ENCODE peak calls at places on chromosomes 6 and 20, in nine cellular contexts. D is cardiac muscle cell, R is stomach, T is fibroblast of pulmonary artery, Z is body of pancreas, C is AG04449, L is GM23338, U is AG10803, B is AG04450. Q is an unnamed sample.
A peak's percentile ranks its signal among the peaks of the same experiment; 100 is the strongest.

GRCh38 chr6:35728663-35729348 is 8.0 kb upstream of the ARMC12 start:
- DNase-seq in D (no peak), R (peak; percentile 41), T (no peak), Z (peak; percentile 53), C (no peak), L (peak; percentile 42), U (no peak), B (no peak), Q (no peak)

GRCh38 chr6:20319520-20320357 is 81.9 kb upstream of the E2F3 start:
- DNase-seq in D (no peak), R (peak; percentile 40), T (no peak), Z (peak; percentile 47), C (no peak), L (no peak), U (no peak), B (no peak), Q (no peak)

GRCh38 chr6:41527721-41528408 is 18.3 kb upstream of the FOXP4 start:
- DNase-seq in D (no peak), R (peak; percentile 65), T (peak; percentile 38), Z (no peak), C (no peak), L (peak; percentile 41), U (peak; percentile 28), B (no peak), Q (peak; percentile 70)

GRCh38 chr6:41712651-41713103 is 22.7 kb downstream of the TFEB start:
- DNase-seq in D (no peak), R (peak; percentile 92), T (peak; percentile 37), Z (peak; percentile 86), C (no peak), L (no peak), U (peak; percentile 44), B (no peak), Q (no peak)

GRCh38 chr6:7723041-7723447 is 2.9 kb upstream of the BMP6 start:
- DNase-seq in D (peak; percentile 85), R (peak; percentile 81), T (peak; percentile 91), Z (peak; percentile 83), C (peak; percentile 23), L (peak; percentile 92), U (peak; percentile 91), B (peak; percentile 65), Q (peak; percentile 93)

GRCh38 chr6:41779793-41780622 is at the start of gene FRS3:
- DNase-seq in D (peak; percentile 97), R (peak; percentile 99), T (peak; percentile 97), Z (peak; percentile 98), C (peak; percentile 31), L (peak; percentile 97), U (peak; percentile 92), B (peak; percentile 87), Q (peak; percentile 95)

GRCh38 chr6:33425668-33426577 is 6.1 kb downstream of the SYNGAP1 start:
- DNase-seq in D (peak; percentile 87), R (peak; percentile 81), T (peak; percentile 83), Z (peak; percentile 87), C (no peak), L (peak; percentile 91), U (peak; percentile 74), B (peak; percentile 43), Q (peak; percentile 83)

GRCh38 chr20:4153661-4154238 is 138.4 kb upstream of the RNF24 start:
- DNase-seq in D (no peak), R (no peak), T (no peak), Z (peak; percentile 58), C (no peak), L (no peak), U (no peak), B (no peak), Q (no peak)

GRCh38 chr6:10424005-10424404 is 9.1 kb upstream of the TFAP2A start:
- DNase-seq in D (no peak), R (no peak), T (no peak), Z (no peak), C (no peak), L (peak; percentile 68), U (no peak), B (no peak), Q (no peak)

GRCh38 chr6:45946352-45946751 is 69.3 kb downstream of the CLIC5 start:
- DNase-seq in D (peak; percentile 53), R (no peak), T (peak; percentile 74), Z (peak; percentile 32), C (no peak), L (peak; percentile 59), U (peak; percentile 92), B (peak; percentile 59), Q (peak; percentile 83)

GRCh38 chr20:51156796-51157119 is 133.9 kb upstream of the KCNG1 start:
- DNase-seq in D (no peak), R (no peak), T (no peak), Z (no peak), C (no peak), L (no peak), U (peak; percentile 5), B (no peak), Q (peak; percentile 36)

GRCh38 chr6:25442898-25443297 is 163.7 kb downstream of the CARMIL1 start:
- DNase-seq in D (no peak), R (no peak), T (no peak), Z (no peak), C (no peak), L (no peak), U (no peak), B (no peak), Q (peak; percentile 11)

GRCh38 chr20:50335105-50335504 is 144.5 kb downstream of the CEBPB start:
- DNase-seq in D (peak; percentile 65), R (no peak), T (no peak), Z (peak; percentile 52), C (no peak), L (peak; percentile 89), U (peak; percentile 39), B (no peak), Q (peak; percentile 64)

GRCh38 chr6:3305216-3305565 is 46.4 kb downstream of the PSMG4 start:
- DNase-seq in D (no peak), R (no peak), T (no peak), Z (no peak), C (no peak), L (no peak), U (no peak), B (no peak), Q (no peak)

GRCh38 chr20:3592931-3593330 is 70.3 kb downstream of the GFRA4 start:
- DNase-seq in D (no peak), R (no peak), T (no peak), Z (no peak), C (no peak), L (no peak), U (no peak), B (no peak), Q (no peak)

GRCh38 chr20:23928788-23929187 is 49.2 kb upstream of the CST5 start:
- DNase-seq in D (no peak), R (no peak), T (no peak), Z (no peak), C (no peak), L (peak; percentile 13), U (no peak), B (no peak), Q (no peak)

GRCh38 chr6:38435330-38435729 is 204.4 kb downstream of the BTBD9 start:
- DNase-seq in D (no peak), R (no peak), T (no peak), Z (no peak), C (no peak), L (no peak), U (no peak), B (no peak), Q (no peak)

GRCh38 chr6:38436726-38437465 is 202.8 kb downstream of the BTBD9 start:
- DNase-seq in D (no peak), R (no peak), T (peak; percentile 65), Z (no peak), C (no peak), L (no peak), U (peak; percentile 29), B (no peak), Q (peak; percentile 63)

GRCh38 chr6:38432079-38432478 is 207.7 kb downstream of the BTBD9 start:
- DNase-seq in D (no peak), R (no peak), T (no peak), Z (no peak), C (no peak), L (no peak), U (no peak), B (no peak), Q (no peak)

GRCh38 chr6:38434051-38434450 is 205.7 kb downstream of the BTBD9 start:
- DNase-seq in D (no peak), R (no peak), T (no peak), Z (no peak), C (no peak), L (no peak), U (no peak), B (no peak), Q (no peak)

GRCh38 chr6:38432479-38432878 is 207.2 kb downstream of the BTBD9 start:
- DNase-seq in D (no peak), R (no peak), T (peak; percentile 6), Z (no peak), C (no peak), L (no peak), U (no peak), B (no peak), Q (peak; percentile 50)
- TF ChIP-seq CTCF in D (no peak), R (no peak), T (no peak), Z (no peak), C (no peak), L (no peak), U (no peak), B (no peak), Q (no peak)

GRCh38 chr6:113879186-113880096 is 22.3 kb downstream of the MARCKS start:
- DNase-seq in D (peak; percentile 70), R (peak; percentile 54), T (peak; percentile 85), Z (peak; percentile 78), C (no peak), L (peak; percentile 80), U (peak; percentile 80), B (no peak), Q (peak; percentile 91)
- H3K4me3 ChIP-seq in D (no peak overlapping the region), R (no peak overlapping the region), T (no peak overlapping the region), Z (no peak overlapping the region), C (no peak overlapping the region), L (no peak overlapping the region), U (no peak overlapping the region), B (no peak overlapping the region), Q (no peak overlapping the region)

GRCh38 chr6:48736486-48737206 is 625.6 kb upstream of the PTCHD4 start:
- DNase-seq in D (no peak), R (no peak), T (peak; percentile 24), Z (no peak), C (peak; percentile 70), L (no peak), U (peak; percentile 77), B (peak; percentile 55), Q (peak; percentile 78)
- TF ChIP-seq CTCF in D (no peak), R (no peak), T (no peak), Z (no peak), C (no peak), L (no peak), U (no peak), B (peak; percentile 27), Q (no peak)

GRCh38 chr6:133067960-133068359 is 173.2 kb upstream of the EYA4 start:
- DNase-seq in D (no peak), R (no peak), T (no peak), Z (no peak), C (no peak), L (no peak), U (no peak), B (no peak), Q (no peak)

GRCh38 chr6:133057352-133057751 is 183.8 kb upstream of the EYA4 start:
- DNase-seq in D (no peak), R (no peak), T (no peak), Z (no peak), C (no peak), L (no peak), U (no peak), B (no peak), Q (no peak)

GRCh38 chr6:133062702-133063319 is 178.3 kb upstream of the EYA4 start:
- DNase-seq in D (no peak), R (no peak), T (peak; percentile 4), Z (no peak), C (no peak), L (no peak), U (no peak), B (no peak), Q (peak; percentile 7)

GRCh38 chr6:133062077-133062476 is 179.1 kb upstream of the EYA4 start:
- DNase-seq in D (no peak), R (no peak), T (peak; percentile 87), Z (no peak), C (no peak), L (no peak), U (peak; percentile 16), B (peak; percentile 93), Q (peak; percentile 76)
- H3K4me3 ChIP-seq in D (no peak overlapping the region), R (no peak overlapping the region), T (no peak overlapping the region), Z (no peak overlapping the region), C (no peak overlapping the region), L (no peak overlapping the region), U (no peak overlapping the region), B (no peak overlapping the region), Q (no peak overlapping the region)

Q was measured in choroid plexus epithelial cell.